ENCODE peak calls at places on chromosomes 12 and 14, in ten cellular contexts. M is activated T-cell treated with anti-CD3 and anti-CD28 coated beads, Interleukin-2, amount 50 U/mL, for 48 hours; K is HCT116; A is fibroblast of mammary gland; T is NCI-H1092 treated with DMSO at 0.1 percent for 48 hours; P is GM04504; R is amniotic stem cell; U is astrocyte of the spinal cord; Z is fibroblast of pulmonary artery; W is amniotic epithelial cell. C is an unnamed sample.

GRCh38 chr12:56257491-56258067 is 605 bp downstream of the ANKRD52 start:
- DNase-seq in P (no peak), T (no peak), U (peak; percentile 39), K (no peak), A (peak; percentile 20), M (peak; percentile 32), R (no peak), W (peak; percentile 14), Z (no peak), C (peak; percentile 47)

GRCh38 chr12:2341871-2342270 is 289.1 kb downstream of the CACNA1C start:
- DNase-seq in U (peak; percentile 65), W (peak; percentile 90), R (no peak), K (no peak), Z (peak; percentile 65), T (no peak), P (peak; percentile 67), M (no peak), A (peak; percentile 90), C (no peak)

GRCh38 chr12:97464241-97465011 is 1.8 kb downstream of the RMST start:
- DNase-seq in A (no peak), U (peak; percentile 28), P (no peak), Z (no peak), K (no peak), T (peak; percentile 90), W (no peak), R (no peak), M (no peak), C (no peak)

GRCh38 chr12:106013941-106014340 is 124.8 kb downstream of the NUAK1 start:
- DNase-seq in A (no peak), W (no peak), K (no peak), Z (no peak), R (no peak), U (no peak), P (no peak), M (no peak), T (no peak), C (no peak)

GRCh38 chr12:43578782-43579181 is 26.8 kb upstream of the ADAMTS20 start:
- DNase-seq in R (no peak), K (no peak), Z (no peak), T (no peak), M (no peak), W (peak; percentile 14), P (no peak), A (peak; percentile 16), U (peak; percentile 9), C (peak; percentile 3)

GRCh38 chr14:76710093-76711010 is 50.9 kb upstream of the VASH1 start:
- DNase-seq in K (peak; percentile 24), A (peak; percentile 64), R (peak; percentile 19), P (peak; percentile 11), W (peak; percentile 44), U (peak; percentile 55), Z (peak; percentile 73), M (no peak), T (peak; percentile 65), C (peak; percentile 77)

GRCh38 chr14:44370727-44371126 is 136.4 kb downstream of the FSCB start:
- DNase-seq in A (no peak), T (no peak), M (no peak), R (no peak), K (no peak), W (no peak), Z (no peak), P (no peak), U (no peak), C (no peak)

GRCh38 chr12:6784292-6784691 is 5.0 kb upstream of the CD4 start:
- DNase-seq in T (no peak), U (no peak), R (no peak), Z (no peak), W (no peak), A (no peak), K (no peak), M (no peak), P (no peak), C (no peak)

GRCh38 chr14:39680777-39681176 is 248.5 kb upstream of the FBXO33 start:
- DNase-seq in M (no peak), P (no peak), R (no peak), U (no peak), T (no peak), A (no peak), W (no peak), Z (no peak), K (no peak), C (no peak)

GRCh38 chr12:113248842-113249435 is 27.7 kb downstream of the TPCN1 start:
- DNase-seq in W (no peak), R (no peak), Z (no peak), K (no peak), A (no peak), P (no peak), U (no peak), T (no peak), M (no peak), C (no peak)

GRCh38 chr12:14841761-14842160 is 1.6 kb downstream of the ART4 start:
- DNase-seq in W (peak; percentile 35), P (no peak), U (peak; percentile 40), Z (peak; percentile 83), R (no peak), A (peak; percentile 68), T (no peak), M (no peak), K (no peak), C (peak; percentile 20)

GRCh38 chr12:128968668-128969067 is 115.4 kb downstream of the GLT1D1 start:
- DNase-seq in R (no peak), A (no peak), U (no peak), K (no peak), P (no peak), W (no peak), Z (no peak), T (peak; percentile 27), M (no peak), C (no peak)

GRCh38 chr12:5770727-5771126 is 174.3 kb downstream of the ANO2 start:
- DNase-seq in R (no peak), T (no peak), K (no peak), P (no peak), Z (no peak), A (no peak), U (no peak), W (no peak), M (no peak), C (no peak)

GRCh38 chr12:52082988-52083637 is 3.6 kb downstream of the SMIM41 start:
- DNase-seq in T (peak; percentile 73), W (peak; percentile 76), R (no peak), M (peak; percentile 83), U (peak; percentile 38), Z (peak; percentile 53), K (no peak), A (peak; percentile 64), P (peak; percentile 47), C (peak; percentile 81)